ENCODE peak calls at places on chromosomes 7 and 10, in four cellular contexts. One of them, this sample, is unnamed.

GRCh38 chr10:71864861-71865473 is 13.9 kb upstream of the PSAP start:
- DNase-seq in astrocyte of the spinal cord: peak
- DNase-seq in CD8-positive, alpha-beta T cell: no peak
- DNase-seq in lung: no peak
- DNase-seq in this sample: peak

GRCh38 chr7:101901661-101902491 is 84.5 kb downstream of the CUX1 start:
- DNase-seq in astrocyte of the spinal cord: peak
- DNase-seq in CD8-positive, alpha-beta T cell: no peak
- DNase-seq in lung: no peak
- DNase-seq in this sample: no peak

GRCh38 chr10:132272061-132272766 is 35.5 kb downstream of the STK32C start:
- DNase-seq in astrocyte of the spinal cord: peak
- DNase-seq in CD8-positive, alpha-beta T cell: no peak
- DNase-seq in lung: peak
- DNase-seq in this sample: no peak

GRCh38 chr10:100009793-100010676 is at the start of gene DNMBP:
- DNase-seq in astrocyte of the spinal cord: peak
- DNase-seq in CD8-positive, alpha-beta T cell: peak
- DNase-seq in lung: peak
- DNase-seq in this sample: peak

GRCh38 chr7:24786306-24786705 is 29.0 kb upstream of the GSDME start:
- DNase-seq in astrocyte of the spinal cord: no peak
- DNase-seq in CD8-positive, alpha-beta T cell: no peak
- DNase-seq in lung: no peak
- DNase-seq in this sample: no peak

GRCh38 chr7:28174901-28175661 is 5.5 kb downstream of the JAZF1 start:
- DNase-seq in astrocyte of the spinal cord: no peak
- DNase-seq in CD8-positive, alpha-beta T cell: no peak
- DNase-seq in lung: no peak
- DNase-seq in this sample: no peak

GRCh38 chr7:65457705-65458104 is 84.0 kb downstream of the ZNF92 start:
- DNase-seq in astrocyte of the spinal cord: no peak
- DNase-seq in CD8-positive, alpha-beta T cell: no peak
- DNase-seq in lung: no peak
- DNase-seq in this sample: no peak

GRCh38 chr10:129410688-129411087 is 56.4 kb upstream of the MGMT start:
- DNase-seq in astrocyte of the spinal cord: no peak
- DNase-seq in CD8-positive, alpha-beta T cell: no peak
- DNase-seq in lung: no peak
- DNase-seq in this sample: no peak

GRCh38 chr7:159117366-159118219 is 27.1 kb downstream of the VIPR2 start:
- DNase-seq in astrocyte of the spinal cord: no peak
- DNase-seq in CD8-positive, alpha-beta T cell: no peak
- DNase-seq in lung: no peak
- DNase-seq in this sample: no peak

GRCh38 chr10:99560277-99561126 is 27.8 kb downstream of the NKX2-3 start:
- DNase-seq in astrocyte of the spinal cord: peak
- DNase-seq in CD8-positive, alpha-beta T cell: peak
- DNase-seq in lung: peak
- DNase-seq in this sample: peak

GRCh38 chr7:88758355-88759215 is 915 bp upstream of the ZNF804B start:
- DNase-seq in astrocyte of the spinal cord: peak
- DNase-seq in CD8-positive, alpha-beta T cell: no peak
- DNase-seq in lung: no peak
- DNase-seq in this sample: peak

GRCh38 chr10:70940834-70941568 is 52.6 kb upstream of the PCBD1 start:
- DNase-seq in astrocyte of the spinal cord: no peak
- DNase-seq in CD8-positive, alpha-beta T cell: no peak
- DNase-seq in lung: no peak
- DNase-seq in this sample: peak

GRCh38 chr7:71491331-71491730 is 359.4 kb downstream of the GALNT17 start:
- DNase-seq in astrocyte of the spinal cord: no peak
- DNase-seq in CD8-positive, alpha-beta T cell: no peak
- DNase-seq in lung: no peak
- DNase-seq in this sample: no peak

GRCh38 chr10:19332304-19332703 is 283.7 kb downstream of the MALRD1 start:
- DNase-seq in astrocyte of the spinal cord: no peak
- DNase-seq in CD8-positive, alpha-beta T cell: no peak
- DNase-seq in lung: no peak
- DNase-seq in this sample: no peak

GRCh38 chr10:122307669-122308486 is 36.8 kb downstream of the BTBD16 start:
- DNase-seq in astrocyte of the spinal cord: peak
- DNase-seq in CD8-positive, alpha-beta T cell: no peak
- DNase-seq in lung: peak
- DNase-seq in this sample: peak

GRCh38 chr7:25951414-25952276 is 200.4 kb upstream of the NFE2L3 start:
- DNase-seq in astrocyte of the spinal cord: no peak
- DNase-seq in CD8-positive, alpha-beta T cell: no peak
- DNase-seq in lung: peak
- DNase-seq in this sample: peak

GRCh38 chr10:103847909-103848468 is 7.4 kb downstream of the SH3PXD2A start:
- DNase-seq in astrocyte of the spinal cord: no peak
- DNase-seq in CD8-positive, alpha-beta T cell: no peak
- DNase-seq in lung: no peak
- DNase-seq in this sample: no peak

GRCh38 chr10:103040424-103040823 is 122.3 kb downstream of the CNNM2 start:
- DNase-seq in astrocyte of the spinal cord: peak
- DNase-seq in CD8-positive, alpha-beta T cell: no peak
- DNase-seq in lung: no peak
- DNase-seq in this sample: no peak

GRCh38 chr10:85548038-85548437 is 818.6 kb downstream of the GRID1 start:
- DNase-seq in astrocyte of the spinal cord: peak
- DNase-seq in CD8-positive, alpha-beta T cell: no peak
- DNase-seq in lung: no peak
- DNase-seq in this sample: peak

GRCh38 chr7:107672183-107672582 is 11.6 kb downstream of the SLC26A4 start:
- DNase-seq in astrocyte of the spinal cord: no peak
- DNase-seq in CD8-positive, alpha-beta T cell: no peak
- DNase-seq in lung: no peak
- DNase-seq in this sample: no peak

GRCh38 chr7:156607332-156608175 is 33.0 kb upstream of the RNF32 start:
- DNase-seq in astrocyte of the spinal cord: no peak
- DNase-seq in CD8-positive, alpha-beta T cell: no peak
- DNase-seq in lung: no peak
- DNase-seq in this sample: no peak

GRCh38 chr7:150389532-150389816 is 10.3 kb downstream of the ZNF775 start:
- DNase-seq in astrocyte of the spinal cord: no peak
- DNase-seq in CD8-positive, alpha-beta T cell: no peak
- DNase-seq in lung: no peak
- DNase-seq in this sample: no peak

GRCh38 chr7:150388306-150388705 is 9.2 kb downstream of the ZNF775 start:
- DNase-seq in astrocyte of the spinal cord: no peak
- DNase-seq in CD8-positive, alpha-beta T cell: no peak
- DNase-seq in lung: no peak
- DNase-seq in this sample: no peak

GRCh38 chr7:150385240-150385830 is 6.2 kb downstream of the ZNF775 start:
- DNase-seq in astrocyte of the spinal cord: no peak
- DNase-seq in CD8-positive, alpha-beta T cell: no peak
- DNase-seq in lung: no peak
- DNase-seq in this sample: no peak

GRCh38 chr7:150390206-150390605 is 11.1 kb downstream of the ZNF775 start:
- DNase-seq in astrocyte of the spinal cord: no peak
- DNase-seq in CD8-positive, alpha-beta T cell: no peak
- DNase-seq in lung: no peak
- DNase-seq in this sample: no peak

DNA sequence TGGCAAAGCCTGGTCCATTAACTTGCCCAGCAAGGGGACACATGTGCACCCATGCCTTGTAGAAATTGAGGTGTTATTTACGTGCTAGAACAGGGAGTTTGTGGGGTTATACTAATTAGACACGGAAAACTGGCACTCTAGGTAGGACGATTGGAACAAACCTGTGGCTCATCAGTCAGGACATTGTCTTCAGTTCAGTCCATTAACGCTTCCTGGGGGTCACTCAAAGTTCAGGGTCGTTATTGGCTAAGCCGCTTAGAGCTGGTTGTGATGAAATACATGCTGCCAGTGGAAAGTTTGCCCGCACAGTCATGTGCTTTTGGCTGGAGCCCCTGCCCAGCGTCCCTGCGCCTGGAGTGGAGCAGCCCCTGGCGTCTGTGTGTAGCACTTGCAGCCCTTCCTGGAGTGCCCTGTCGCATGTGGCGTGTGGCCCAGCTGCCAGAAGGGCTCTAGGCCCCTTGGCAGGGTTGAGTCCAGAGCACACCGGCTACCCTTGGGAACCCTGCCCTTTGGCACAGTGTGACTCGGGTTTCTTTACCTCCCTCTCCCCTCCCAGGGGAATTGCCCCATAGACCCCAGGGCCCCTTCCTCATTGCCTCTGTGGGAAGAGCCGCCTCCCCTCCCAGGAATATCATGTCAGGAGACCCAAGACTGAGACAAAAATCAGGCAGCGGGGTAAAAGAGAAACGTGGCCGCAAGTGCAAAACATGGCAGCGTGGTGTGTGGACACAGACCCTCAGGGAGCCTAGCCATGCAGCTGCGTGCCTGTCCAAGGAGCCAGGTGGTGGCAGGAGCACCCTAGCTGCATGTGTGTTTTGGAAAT is 9.8 kb downstream of the ZNF775 start:
- DNase-seq in astrocyte of the spinal cord: peak
- DNase-seq in CD8-positive, alpha-beta T cell: no peak
- DNase-seq in lung: peak
- DNase-seq in this sample: no peak
- TF ChIP-seq CTCF in astrocyte of the spinal cord: peak
- TF ChIP-seq CTCF in CD8-positive, alpha-beta T cell: no peak
- TF ChIP-seq CTCF in lung: peak
- TF ChIP-seq CTCF in this sample: no peak

GRCh38 chr10:6514180-6514579 is 65.9 kb downstream of the PRKCQ start:
- DNase-seq in astrocyte of the spinal cord: no peak
- DNase-seq in CD8-positive, alpha-beta T cell: no peak
- DNase-seq in lung: no peak
- DNase-seq in this sample: no peak

GRCh38 chr10:6518791-6519430 is 61.2 kb downstream of the PRKCQ start:
- DNase-seq in astrocyte of the spinal cord: no peak
- DNase-seq in CD8-positive, alpha-beta T cell: no peak
- DNase-seq in lung: no peak
- DNase-seq in this sample: no peak

GRCh38 chr10:6514844-6515780 is 65.0 kb downstream of the PRKCQ start:
- DNase-seq in astrocyte of the spinal cord: no peak
- DNase-seq in CD8-positive, alpha-beta T cell: no peak
- DNase-seq in lung: no peak
- DNase-seq in this sample: no peak

GRCh38 chr10:6516277-6516676 is 63.8 kb downstream of the PRKCQ start:
- DNase-seq in astrocyte of the spinal cord: no peak
- DNase-seq in CD8-positive, alpha-beta T cell: no peak
- DNase-seq in lung: no peak
- DNase-seq in this sample: no peak

DNA sequence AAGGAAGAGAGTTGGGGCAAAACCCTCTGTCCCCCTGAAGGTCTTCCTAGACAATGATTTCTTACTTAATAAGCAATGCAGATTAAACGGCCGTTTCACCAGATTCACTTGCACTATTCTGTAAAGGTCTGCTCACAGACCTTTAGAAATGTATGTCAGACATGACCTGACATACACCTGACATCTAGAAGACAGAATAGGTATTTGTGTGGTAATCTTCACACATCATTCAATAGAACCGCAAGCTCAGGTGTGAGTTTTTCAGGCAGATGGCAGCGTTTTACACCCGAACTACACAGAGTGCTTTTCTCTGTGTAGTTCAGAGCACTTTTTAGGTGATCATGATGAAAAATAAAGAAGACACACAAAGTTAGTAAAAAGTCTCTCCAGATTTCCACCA is 63.2 kb downstream of the PRKCQ start:
- DNase-seq in astrocyte of the spinal cord: no peak
- DNase-seq in CD8-positive, alpha-beta T cell: no peak
- DNase-seq in lung: no peak
- DNase-seq in this sample: no peak
- TF ChIP-seq CTCF in astrocyte of the spinal cord: no peak
- TF ChIP-seq CTCF in CD8-positive, alpha-beta T cell: no peak
- TF ChIP-seq CTCF in lung: no peak
- TF ChIP-seq CTCF in this sample: no peak

GRCh38 chr10:13392701-13393100 is 44.6 kb upstream of the SEPHS1 start:
- DNase-seq in astrocyte of the spinal cord: no peak
- DNase-seq in CD8-positive, alpha-beta T cell: no peak
- DNase-seq in lung: no peak
- DNase-seq in this sample: no peak

GRCh38 chr10:13396369-13396768 is 48.3 kb upstream of the SEPHS1 start:
- DNase-seq in astrocyte of the spinal cord: no peak
- DNase-seq in CD8-positive, alpha-beta T cell: no peak
- DNase-seq in lung: no peak
- DNase-seq in this sample: no peak

GRCh38 chr10:13399236-13399635 is 51.1 kb upstream of the SEPHS1 start:
- DNase-seq in astrocyte of the spinal cord: no peak
- DNase-seq in CD8-positive, alpha-beta T cell: no peak
- DNase-seq in lung: no peak
- DNase-seq in this sample: no peak

GRCh38 chr10:13397052-13397451 is 49.0 kb upstream of the SEPHS1 start:
- DNase-seq in astrocyte of the spinal cord: no peak
- DNase-seq in CD8-positive, alpha-beta T cell: no peak
- DNase-seq in lung: no peak
- DNase-seq in this sample: no peak

GRCh38 chr10:13395540-13395939 is 47.4 kb upstream of the SEPHS1 start:
- DNase-seq in astrocyte of the spinal cord: no peak
- DNase-seq in CD8-positive, alpha-beta T cell: no peak
- DNase-seq in lung: no peak
- DNase-seq in this sample: no peak
- TF ChIP-seq CTCF in astrocyte of the spinal cord: no peak
- TF ChIP-seq CTCF in CD8-positive, alpha-beta T cell: no peak
- TF ChIP-seq CTCF in lung: no peak
- TF ChIP-seq CTCF in this sample: no peak

GRCh38 chr10:34345383-34345782 is 469.7 kb downstream of the PARD3 start:
- DNase-seq in astrocyte of the spinal cord: no peak
- DNase-seq in CD8-positive, alpha-beta T cell: no peak
- DNase-seq in lung: no peak
- DNase-seq in this sample: no peak
- TF ChIP-seq CTCF in astrocyte of the spinal cord: no peak
- TF ChIP-seq CTCF in CD8-positive, alpha-beta T cell: no peak
- TF ChIP-seq CTCF in lung: no peak
- TF ChIP-seq CTCF in this sample: no peak

This sample was measured in Calu3.